ENCODE peak calls at places on chromosomes 1 and 21, in five cellular contexts. One of them, this sample, is unnamed.

GRCh38 chr1:169289016-169289415 is 78.6 kb downstream of the NME7 start:
- DNase-seq in dorsolateral prefrontal cortex: no peak
- DNase-seq in Peyer's patch: no peak
- DNase-seq in mesendoderm: peak
- DNase-seq in H9: no peak
- DNase-seq in this sample: no peak

GRCh38 chr1:67889940-67890567 is 56.8 kb upstream of the GNG12 start:
- DNase-seq in dorsolateral prefrontal cortex: no peak
- DNase-seq in Peyer's patch: no peak
- DNase-seq in mesendoderm: peak
- DNase-seq in H9: no peak
- DNase-seq in this sample: no peak

GRCh38 chr21:15219866-15220265 is 155.1 kb upstream of the NRIP1 start:
- DNase-seq in dorsolateral prefrontal cortex: no peak
- DNase-seq in Peyer's patch: no peak
- DNase-seq in mesendoderm: no peak
- DNase-seq in H9: no peak
- DNase-seq in this sample: no peak

GRCh38 chr1:154730251-154730650 is 122.3 kb upstream of the ADAR start:
- DNase-seq in dorsolateral prefrontal cortex: no peak
- DNase-seq in Peyer's patch: no peak
- DNase-seq in mesendoderm: peak
- DNase-seq in H9: no peak
- DNase-seq in this sample: no peak

GRCh38 chr1:162633327-162633762 is 1.1 kb downstream of the DDR2 start:
- DNase-seq in dorsolateral prefrontal cortex: no peak
- DNase-seq in Peyer's patch: no peak
- DNase-seq in mesendoderm: peak
- DNase-seq in H9: no peak
- DNase-seq in this sample: no peak

GRCh38 chr1:234170622-234171021 is 202.6 kb upstream of the COA6 start:
- DNase-seq in dorsolateral prefrontal cortex: no peak
- DNase-seq in Peyer's patch: no peak
- DNase-seq in mesendoderm: no peak
- DNase-seq in H9: no peak
- DNase-seq in this sample: no peak

GRCh38 chr1:25167269-25168192 is 64.8 kb downstream of the SYF2 start:
- DNase-seq in dorsolateral prefrontal cortex: peak
- DNase-seq in Peyer's patch: peak
- DNase-seq in mesendoderm: no peak
- DNase-seq in H9: no peak
- DNase-seq in this sample: no peak

GRCh38 chr1:41894101-41894620 is 24.6 kb downstream of the HIVEP3 start:
- DNase-seq in dorsolateral prefrontal cortex: no peak
- DNase-seq in Peyer's patch: no peak
- DNase-seq in mesendoderm: no peak
- DNase-seq in H9: no peak
- DNase-seq in this sample: no peak

GRCh38 chr21:30014883-30015282 is 75.1 kb upstream of the GRIK1 start:
- DNase-seq in dorsolateral prefrontal cortex: no peak
- DNase-seq in Peyer's patch: no peak
- DNase-seq in mesendoderm: no peak
- DNase-seq in H9: no peak
- DNase-seq in this sample: no peak

GRCh38 chr1:61781151-61781550 is 38.9 kb downstream of the PATJ start:
- DNase-seq in dorsolateral prefrontal cortex: no peak
- DNase-seq in Peyer's patch: no peak
- DNase-seq in mesendoderm: peak
- DNase-seq in H9: no peak
- DNase-seq in this sample: no peak

GRCh38 chr1:145885738-145886287 is at the start of gene ANKRD35:
- DNase-seq in dorsolateral prefrontal cortex: peak
- DNase-seq in Peyer's patch: peak
- DNase-seq in mesendoderm: peak
- DNase-seq in H9: peak
- DNase-seq in this sample: peak

GRCh38 chr1:145846191-145846590 is 761 bp downstream of the NUDT17 start:
- DNase-seq in dorsolateral prefrontal cortex: no peak
- DNase-seq in Peyer's patch: peak
- DNase-seq in mesendoderm: peak
- DNase-seq in H9: peak
- DNase-seq in this sample: no peak

GRCh38 chr1:18970358-18970757 is 13.9 kb upstream of the IFFO2 start:
- DNase-seq in dorsolateral prefrontal cortex: no peak
- DNase-seq in Peyer's patch: peak
- DNase-seq in mesendoderm: no peak
- DNase-seq in H9: no peak
- DNase-seq in this sample: peak

GRCh38 chr1:184044603-184045376 is 6.7 kb upstream of the TSEN15 start:
- DNase-seq in dorsolateral prefrontal cortex: no peak
- DNase-seq in Peyer's patch: no peak
- DNase-seq in mesendoderm: no peak
- DNase-seq in H9: no peak
- DNase-seq in this sample: no peak

GRCh38 chr1:243596441-243597183 is 253.4 kb downstream of the AKT3 start:
- DNase-seq in dorsolateral prefrontal cortex: no peak
- DNase-seq in Peyer's patch: no peak
- DNase-seq in mesendoderm: no peak
- DNase-seq in H9: no peak
- DNase-seq in this sample: no peak

GRCh38 chr1:201088395-201088794 is 23.8 kb downstream of the CACNA1S start:
- DNase-seq in dorsolateral prefrontal cortex: no peak
- DNase-seq in Peyer's patch: no peak
- DNase-seq in mesendoderm: no peak
- DNase-seq in H9: no peak
- DNase-seq in this sample: no peak

GRCh38 chr1:19262047-19262446 is 10.4 kb downstream of the MRTO4 start:
- DNase-seq in dorsolateral prefrontal cortex: no peak
- DNase-seq in Peyer's patch: no peak
- DNase-seq in mesendoderm: no peak
- DNase-seq in H9: no peak
- DNase-seq in this sample: no peak

GRCh38 chr1:240998024-240998423 is 359.0 kb downstream of the RGS7 start:
- DNase-seq in dorsolateral prefrontal cortex: no peak
- DNase-seq in Peyer's patch: no peak
- DNase-seq in mesendoderm: no peak
- DNase-seq in H9: no peak
- DNase-seq in this sample: no peak

GRCh38 chr1:228339766-228340685 is 66.6 kb downstream of the TRIM11 start:
- DNase-seq in dorsolateral prefrontal cortex: peak
- DNase-seq in Peyer's patch: peak
- DNase-seq in mesendoderm: no peak
- DNase-seq in H9: peak
- DNase-seq in this sample: peak

GRCh38 chr1:202585591-202585934 is 124.7 kb downstream of the SYT2 start:
- DNase-seq in dorsolateral prefrontal cortex: no peak
- DNase-seq in Peyer's patch: no peak
- DNase-seq in mesendoderm: no peak
- DNase-seq in H9: no peak
- DNase-seq in this sample: no peak
- H3K27ac ChIP-seq in dorsolateral prefrontal cortex: peak
- H3K27ac ChIP-seq in Peyer's patch: no peak
- H3K27ac ChIP-seq in mesendoderm: peak
- H3K27ac ChIP-seq in H9: no peak
- H3K27ac ChIP-seq in this sample: no peak

GRCh38 chr1:56438901-56439551 is 140.3 kb downstream of the PLPP3 start:
- DNase-seq in dorsolateral prefrontal cortex: no peak
- DNase-seq in Peyer's patch: no peak
- DNase-seq in mesendoderm: no peak
- DNase-seq in H9: no peak
- DNase-seq in this sample: no peak

GRCh38 chr1:56436338-56436695 is 143.0 kb downstream of the PLPP3 start:
- DNase-seq in dorsolateral prefrontal cortex: no peak
- DNase-seq in Peyer's patch: no peak
- DNase-seq in mesendoderm: peak
- DNase-seq in H9: no peak
- DNase-seq in this sample: no peak

GRCh38 chr1:56437959-56438358 is 141.4 kb downstream of the PLPP3 start:
- DNase-seq in dorsolateral prefrontal cortex: no peak
- DNase-seq in Peyer's patch: no peak
- DNase-seq in mesendoderm: peak
- DNase-seq in H9: no peak
- DNase-seq in this sample: no peak

GRCh38 chr1:56435434-56436337 is 143.7 kb downstream of the PLPP3 start:
- DNase-seq in dorsolateral prefrontal cortex: peak
- DNase-seq in Peyer's patch: no peak
- DNase-seq in mesendoderm: peak
- DNase-seq in H9: peak
- DNase-seq in this sample: no peak

GRCh38 chr1:56436912-56437403 is 142.4 kb downstream of the PLPP3 start:
- DNase-seq in dorsolateral prefrontal cortex: peak
- DNase-seq in Peyer's patch: no peak
- DNase-seq in mesendoderm: peak
- DNase-seq in H9: peak
- DNase-seq in this sample: no peak
- H3K27ac ChIP-seq in dorsolateral prefrontal cortex: peak
- H3K27ac ChIP-seq in Peyer's patch: no peak
- H3K27ac ChIP-seq in mesendoderm: peak
- H3K27ac ChIP-seq in H9: no peak
- H3K27ac ChIP-seq in this sample: no peak

GRCh38 chr1:47894718-47895393 is 102.3 kb downstream of the TRABD2B start:
- DNase-seq in dorsolateral prefrontal cortex: no peak
- DNase-seq in Peyer's patch: peak
- DNase-seq in mesendoderm: peak
- DNase-seq in H9: peak
- DNase-seq in this sample: no peak
- H3K27ac ChIP-seq in dorsolateral prefrontal cortex: no peak
- H3K27ac ChIP-seq in Peyer's patch: peak
- H3K27ac ChIP-seq in mesendoderm: no peak
- H3K27ac ChIP-seq in H9: no peak
- H3K27ac ChIP-seq in this sample: no peak

DNA sequence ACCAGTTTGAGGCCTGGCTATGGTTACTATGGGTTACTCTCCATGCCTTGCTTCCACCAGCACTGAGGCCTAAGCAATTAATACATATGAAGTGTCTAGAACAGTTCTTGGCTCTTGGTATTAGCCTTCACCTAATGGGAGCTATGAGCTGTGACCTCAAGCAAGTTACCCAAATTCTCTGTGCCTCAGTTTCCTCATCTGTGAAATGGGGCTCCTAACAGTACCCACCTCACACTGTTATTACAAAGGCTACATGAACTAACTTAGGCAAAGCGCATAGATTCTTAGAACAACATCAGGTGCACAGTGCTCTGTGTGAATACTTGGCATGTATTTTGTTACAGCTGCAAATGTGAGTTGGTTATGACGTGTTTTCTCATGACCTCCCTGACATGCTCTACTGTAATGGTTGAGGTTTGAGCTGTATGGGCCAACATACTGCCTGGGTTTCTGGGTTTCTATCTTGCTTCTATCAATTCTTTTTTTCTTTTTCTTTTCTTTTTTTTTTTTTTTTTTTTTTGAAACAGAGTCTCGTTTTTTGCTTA is 26.5 kb downstream of the CDCP2 start:
- DNase-seq in dorsolateral prefrontal cortex: no peak
- DNase-seq in Peyer's patch: no peak
- DNase-seq in mesendoderm: no peak
- DNase-seq in H9: no peak
- DNase-seq in this sample: no peak
- H3K27ac ChIP-seq in dorsolateral prefrontal cortex: no peak
- H3K27ac ChIP-seq in Peyer's patch: no peak
- H3K27ac ChIP-seq in mesendoderm: no peak
- H3K27ac ChIP-seq in H9: no peak
- H3K27ac ChIP-seq in this sample: no peak

GRCh38 chr1:64060611-64061302 is 142.7 kb upstream of the UBE2U start:
- DNase-seq in dorsolateral prefrontal cortex: no peak
- DNase-seq in Peyer's patch: no peak
- DNase-seq in mesendoderm: peak
- DNase-seq in H9: no peak
- DNase-seq in this sample: no peak
- H3K27ac ChIP-seq in dorsolateral prefrontal cortex: no peak
- H3K27ac ChIP-seq in Peyer's patch: no peak
- H3K27ac ChIP-seq in mesendoderm: no peak
- H3K27ac ChIP-seq in H9: no peak
- H3K27ac ChIP-seq in this sample: no peak

DNA sequence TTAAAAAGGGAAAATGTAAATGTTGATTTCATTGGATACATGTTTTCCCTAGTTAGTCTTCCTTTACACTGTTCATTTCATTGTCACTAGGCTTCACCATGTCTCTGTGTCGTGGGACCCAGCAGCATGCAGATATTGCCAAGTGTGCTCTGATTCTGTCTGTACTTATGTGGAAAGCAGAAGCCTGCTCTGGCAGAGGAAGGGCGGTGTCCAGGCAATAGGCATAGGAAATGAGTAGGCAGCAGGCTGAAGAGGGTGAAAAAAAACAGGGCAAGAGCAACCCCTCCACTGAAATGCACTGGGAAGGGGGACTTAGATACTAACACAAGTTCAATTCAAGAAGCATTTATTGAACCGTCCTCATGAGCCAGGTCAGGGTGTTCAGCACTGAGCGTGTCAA is 85.2 kb upstream of the VAV3 start:
- DNase-seq in dorsolateral prefrontal cortex: no peak
- DNase-seq in Peyer's patch: no peak
- DNase-seq in mesendoderm: no peak
- DNase-seq in H9: no peak
- DNase-seq in this sample: peak
- H3K27ac ChIP-seq in dorsolateral prefrontal cortex: no peak
- H3K27ac ChIP-seq in Peyer's patch: no peak
- H3K27ac ChIP-seq in mesendoderm: no peak
- H3K27ac ChIP-seq in H9: no peak
- H3K27ac ChIP-seq in this sample: peak

This sample was measured in spleen.